ENCODE peak calls at places on chromosomes 4 and X, in eight cellular contexts. One of them, this sample, is unnamed.
A peak's percentile ranks its signal among the peaks of the same experiment; 100 is the strongest.

GRCh38 chrX:10519278-10519677 is 101.1 kb downstream of the MID1 start:
- DNase-seq in upper lobe of left lung: no peak
- DNase-seq in sigmoid colon: no peak
- DNase-seq in CD4-positive, alpha-beta T cell: no peak
- DNase-seq in psoas muscle: no peak
- DNase-seq in fibroblast of lung: no peak
- DNase-seq in lung: no peak
- DNase-seq in left ventricle myocardium inferior: no peak
- DNase-seq in this sample: no peak

GRCh38 chrX:130895299-130895698 is 7.7 kb downstream of the ENOX2 start:
- DNase-seq in fibroblast of lung: no peak
- DNase-seq in upper lobe of left lung: no peak
- DNase-seq in left ventricle myocardium inferior: no peak
- DNase-seq in psoas muscle: no peak
- DNase-seq in CD4-positive, alpha-beta T cell: no peak
- DNase-seq in sigmoid colon: no peak
- DNase-seq in lung: no peak
- DNase-seq in this sample: no peak

GRCh38 chr4:186118582-186118981 is 14.1 kb downstream of the FAM149A start:
- DNase-seq in left ventricle myocardium inferior: no peak
- DNase-seq in upper lobe of left lung: no peak
- DNase-seq in psoas muscle: no peak
- DNase-seq in sigmoid colon: no peak
- DNase-seq in fibroblast of lung: no peak
- DNase-seq in lung: no peak
- DNase-seq in CD4-positive, alpha-beta T cell: no peak
- DNase-seq in this sample: no peak

GRCh38 chrX:78945186-78945912 is at the start of gene P2RY10:
- DNase-seq in CD4-positive, alpha-beta T cell: peak; percentile 16
- DNase-seq in lung: no peak
- DNase-seq in left ventricle myocardium inferior: no peak
- DNase-seq in upper lobe of left lung: no peak
- DNase-seq in sigmoid colon: no peak
- DNase-seq in fibroblast of lung: no peak
- DNase-seq in psoas muscle: no peak
- DNase-seq in this sample: no peak

GRCh38 chrX:134570899-134571298 is 87.4 kb downstream of the PLAC1 start:
- DNase-seq in fibroblast of lung: no peak
- DNase-seq in lung: no peak
- DNase-seq in left ventricle myocardium inferior: no peak
- DNase-seq in psoas muscle: no peak
- DNase-seq in CD4-positive, alpha-beta T cell: no peak
- DNase-seq in sigmoid colon: no peak
- DNase-seq in upper lobe of left lung: no peak
- DNase-seq in this sample: no peak

GRCh38 chrX:10072786-10073568 is 83.8 kb upstream of the CLCN4 start:
- DNase-seq in psoas muscle: no peak
- DNase-seq in upper lobe of left lung: no peak
- DNase-seq in left ventricle myocardium inferior: no peak
- DNase-seq in sigmoid colon: no peak
- DNase-seq in lung: no peak
- DNase-seq in fibroblast of lung: no peak
- DNase-seq in CD4-positive, alpha-beta T cell: no peak
- DNase-seq in this sample: no peak

GRCh38 chr4:159002950-159003349 is 99.9 kb upstream of the RAPGEF2 start:
- DNase-seq in CD4-positive, alpha-beta T cell: no peak
- DNase-seq in psoas muscle: no peak
- DNase-seq in upper lobe of left lung: no peak
- DNase-seq in lung: no peak
- DNase-seq in left ventricle myocardium inferior: no peak
- DNase-seq in fibroblast of lung: peak; percentile 76
- DNase-seq in sigmoid colon: no peak
- DNase-seq in this sample: no peak

GRCh38 chr4:116070283-116070682 is 956.9 kb upstream of the NDST4 start:
- DNase-seq in CD4-positive, alpha-beta T cell: no peak
- DNase-seq in left ventricle myocardium inferior: no peak
- DNase-seq in lung: no peak
- DNase-seq in upper lobe of left lung: no peak
- DNase-seq in psoas muscle: no peak
- DNase-seq in sigmoid colon: no peak
- DNase-seq in fibroblast of lung: peak; percentile 20
- DNase-seq in this sample: no peak

GRCh38 chr4:141391771-141392170 is 171.1 kb downstream of the ZNF330 start:
- DNase-seq in lung: no peak
- DNase-seq in fibroblast of lung: peak; percentile 72
- DNase-seq in CD4-positive, alpha-beta T cell: no peak
- DNase-seq in sigmoid colon: no peak
- DNase-seq in left ventricle myocardium inferior: no peak
- DNase-seq in psoas muscle: no peak
- DNase-seq in upper lobe of left lung: no peak
- DNase-seq in this sample: no peak

GRCh38 chr4:187175197-187175596 is 451.5 kb upstream of the FAT1 start:
- DNase-seq in psoas muscle: no peak
- DNase-seq in lung: no peak
- DNase-seq in fibroblast of lung: no peak
- DNase-seq in upper lobe of left lung: no peak
- DNase-seq in CD4-positive, alpha-beta T cell: no peak
- DNase-seq in left ventricle myocardium inferior: no peak
- DNase-seq in sigmoid colon: no peak
- DNase-seq in this sample: no peak

GRCh38 chr4:137610960-137611359 is 78.7 kb upstream of the PCDH18 start:
- DNase-seq in CD4-positive, alpha-beta T cell: no peak
- DNase-seq in left ventricle myocardium inferior: no peak
- DNase-seq in psoas muscle: no peak
- DNase-seq in fibroblast of lung: peak; percentile 9
- DNase-seq in sigmoid colon: no peak
- DNase-seq in lung: no peak
- DNase-seq in upper lobe of left lung: no peak
- DNase-seq in this sample: no peak

GRCh38 chrX:17860811-17861495 is at the start of gene RAI2:
- DNase-seq in left ventricle myocardium inferior: peak; percentile 35
- DNase-seq in fibroblast of lung: no peak
- DNase-seq in psoas muscle: peak; percentile 30
- DNase-seq in upper lobe of left lung: peak; percentile 31
- DNase-seq in sigmoid colon: peak; percentile 72
- DNase-seq in CD4-positive, alpha-beta T cell: peak; percentile 44
- DNase-seq in lung: peak; percentile 52
- DNase-seq in this sample: no peak

GRCh38 chrX:8048466-8048865 is 121.3 kb upstream of the PNPLA4 start:
- DNase-seq in left ventricle myocardium inferior: no peak
- DNase-seq in sigmoid colon: no peak
- DNase-seq in lung: no peak
- DNase-seq in fibroblast of lung: no peak
- DNase-seq in upper lobe of left lung: no peak
- DNase-seq in CD4-positive, alpha-beta T cell: no peak
- DNase-seq in psoas muscle: no peak
- DNase-seq in this sample: no peak

GRCh38 chrX:153400146-153401132 is 711 bp downstream of the PNMA6E start:
- DNase-seq in lung: no peak
- DNase-seq in fibroblast of lung: no peak
- DNase-seq in CD4-positive, alpha-beta T cell: peak; percentile 45
- DNase-seq in sigmoid colon: no peak
- DNase-seq in psoas muscle: peak; percentile 47
- DNase-seq in upper lobe of left lung: peak; percentile 36
- DNase-seq in left ventricle myocardium inferior: no peak
- DNase-seq in this sample: no peak
- H3K27me3 ChIP-seq in lung: peaks cover 5% of the 10 kb centered on the region
- H3K27me3 ChIP-seq in fibroblast of lung: no peaks in the 10 kb centered on the region
- H3K27me3 ChIP-seq in CD4-positive, alpha-beta T cell: no peaks in the 10 kb centered on the region
- H3K27me3 ChIP-seq in sigmoid colon: no peaks in the 10 kb centered on the region
- H3K27me3 ChIP-seq in psoas muscle: no peaks in the 10 kb centered on the region
- H3K27me3 ChIP-seq in upper lobe of left lung: no peaks in the 10 kb centered on the region
- H3K27me3 ChIP-seq in left ventricle myocardium inferior: no peaks in the 10 kb centered on the region
- H3K27me3 ChIP-seq in this sample: peaks cover 2% of the 10 kb centered on the region

GRCh38 chr4:184506527-184507121 is 32.3 kb upstream of the IRF2 start:
- DNase-seq in psoas muscle: no peak
- DNase-seq in CD4-positive, alpha-beta T cell: peak; percentile 7
- DNase-seq in upper lobe of left lung: peak; percentile 36
- DNase-seq in left ventricle myocardium inferior: no peak
- DNase-seq in lung: no peak
- DNase-seq in sigmoid colon: no peak
- DNase-seq in fibroblast of lung: no peak
- DNase-seq in this sample: no peak
- TF ChIP-seq CTCF in psoas muscle: peak; percentile 28
- TF ChIP-seq CTCF in CD4-positive, alpha-beta T cell: peak; percentile 33
- TF ChIP-seq CTCF in upper lobe of left lung: no peak
- TF ChIP-seq CTCF in left ventricle myocardium inferior: no peak
- TF ChIP-seq CTCF in lung: no peak
- TF ChIP-seq CTCF in sigmoid colon: no peak
- TF ChIP-seq CTCF in fibroblast of lung: peak; percentile 9
- TF ChIP-seq CTCF in this sample: peak; percentile 11

GRCh38 chr4:16897351-16897750 is 1.1 kb downstream of the LDB2 start:
- DNase-seq in sigmoid colon: no peak
- DNase-seq in CD4-positive, alpha-beta T cell: no peak
- DNase-seq in lung: no peak
- DNase-seq in fibroblast of lung: peak; percentile 32
- DNase-seq in psoas muscle: no peak
- DNase-seq in upper lobe of left lung: no peak
- DNase-seq in left ventricle myocardium inferior: no peak
- DNase-seq in this sample: no peak

GRCh38 chr4:16894406-16894805 is 4.0 kb downstream of the LDB2 start:
- DNase-seq in CD4-positive, alpha-beta T cell: no peak
- DNase-seq in upper lobe of left lung: no peak
- DNase-seq in lung: no peak
- DNase-seq in left ventricle myocardium inferior: no peak
- DNase-seq in psoas muscle: no peak
- DNase-seq in fibroblast of lung: peak; percentile 76
- DNase-seq in sigmoid colon: no peak
- DNase-seq in this sample: no peak

GRCh38 chr4:16900325-16900724 is 1.9 kb upstream of the LDB2 start:
- DNase-seq in left ventricle myocardium inferior: no peak
- DNase-seq in upper lobe of left lung: no peak
- DNase-seq in lung: no peak
- DNase-seq in CD4-positive, alpha-beta T cell: no peak
- DNase-seq in sigmoid colon: no peak
- DNase-seq in fibroblast of lung: no peak
- DNase-seq in psoas muscle: no peak
- DNase-seq in this sample: no peak

GRCh38 chr4:16896871-16897270 is 1.6 kb downstream of the LDB2 start:
- DNase-seq in upper lobe of left lung: no peak
- DNase-seq in sigmoid colon: no peak
- DNase-seq in CD4-positive, alpha-beta T cell: no peak
- DNase-seq in lung: no peak
- DNase-seq in psoas muscle: no peak
- DNase-seq in fibroblast of lung: peak; percentile 79
- DNase-seq in left ventricle myocardium inferior: no peak
- DNase-seq in this sample: no peak

GRCh38 chr4:16897991-16898827 is at the start of gene LDB2:
- DNase-seq in sigmoid colon: peak; percentile 88
- DNase-seq in left ventricle myocardium inferior: peak; percentile 75
- DNase-seq in CD4-positive, alpha-beta T cell: no peak
- DNase-seq in upper lobe of left lung: no peak
- DNase-seq in fibroblast of lung: peak; percentile 92
- DNase-seq in lung: peak; percentile 37
- DNase-seq in psoas muscle: peak; percentile 39
- DNase-seq in this sample: no peak
- H3K27ac ChIP-seq in sigmoid colon: peak within 1 kb of the TSS; percentile 77
- H3K27ac ChIP-seq in left ventricle myocardium inferior: peak within 1 kb of the TSS; percentile 85
- H3K27ac ChIP-seq in CD4-positive, alpha-beta T cell: no peak within 1 kb of the TSS
- H3K27ac ChIP-seq in upper lobe of left lung: peak within 1 kb of the TSS; percentile 57
- H3K27ac ChIP-seq in fibroblast of lung: peak within 1 kb of the TSS; percentile 75
- H3K27ac ChIP-seq in lung: peak within 1 kb of the TSS; percentile 66
- H3K27ac ChIP-seq in psoas muscle: peak within 1 kb of the TSS; percentile 55
- H3K27ac ChIP-seq in this sample: no peak within 1 kb of the TSS

GRCh38 chr4:3766791-3767561 is 791 bp downstream of the ADRA2C start:
- DNase-seq in lung: no peak
- DNase-seq in CD4-positive, alpha-beta T cell: no peak
- DNase-seq in upper lobe of left lung: no peak
- DNase-seq in sigmoid colon: no peak
- DNase-seq in fibroblast of lung: peak; percentile 7
- DNase-seq in psoas muscle: no peak
- DNase-seq in left ventricle myocardium inferior: no peak
- DNase-seq in this sample: no peak
- H3K27me3 ChIP-seq in lung: peaks cover 12% of the 10 kb centered on the region
- H3K27me3 ChIP-seq in CD4-positive, alpha-beta T cell: peaks cover 36% of the 10 kb centered on the region
- H3K27me3 ChIP-seq in upper lobe of left lung: no peaks in the 10 kb centered on the region
- H3K27me3 ChIP-seq in sigmoid colon: peaks cover 53% of the 10 kb centered on the region
- H3K27me3 ChIP-seq in fibroblast of lung: peaks cover 13% of the 10 kb centered on the region
- H3K27me3 ChIP-seq in psoas muscle: no peaks in the 10 kb centered on the region
- H3K27me3 ChIP-seq in left ventricle myocardium inferior: peaks cover 79% of the 10 kb centered on the region
- H3K27me3 ChIP-seq in this sample: no peaks in the 10 kb centered on the region

DNA sequence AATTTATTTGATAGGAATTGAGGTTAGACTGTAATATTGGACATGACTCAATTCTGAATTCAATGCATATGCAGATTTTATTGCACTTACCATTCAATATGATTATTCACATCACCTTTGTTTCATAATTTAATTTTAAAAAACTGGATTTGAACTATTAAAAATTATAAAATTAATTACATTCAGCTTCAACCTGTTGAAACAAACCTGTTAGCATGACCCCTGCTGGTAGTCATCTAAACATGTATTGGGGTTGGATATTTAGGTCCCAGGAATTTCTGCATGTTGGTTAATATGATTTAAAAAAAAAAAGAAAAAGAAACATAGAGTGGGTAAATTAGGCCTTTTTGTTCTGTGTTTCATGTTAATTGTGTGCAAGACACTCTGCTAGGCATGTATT is 85.9 kb downstream of the ARSJ start:
- DNase-seq in psoas muscle: no peak
- DNase-seq in lung: no peak
- DNase-seq in left ventricle myocardium inferior: no peak
- DNase-seq in upper lobe of left lung: no peak
- DNase-seq in sigmoid colon: no peak
- DNase-seq in fibroblast of lung: no peak
- DNase-seq in CD4-positive, alpha-beta T cell: no peak
- DNase-seq in this sample: no peak
- TF ChIP-seq CTCF in psoas muscle: no peak
- TF ChIP-seq CTCF in lung: no peak
- TF ChIP-seq CTCF in left ventricle myocardium inferior: peak; percentile 54
- TF ChIP-seq CTCF in upper lobe of left lung: no peak
- TF ChIP-seq CTCF in sigmoid colon: no peak
- TF ChIP-seq CTCF in fibroblast of lung: peak; percentile 30
- TF ChIP-seq CTCF in CD4-positive, alpha-beta T cell: peak; percentile 42
- TF ChIP-seq CTCF in this sample: peak; percentile 21

DNA sequence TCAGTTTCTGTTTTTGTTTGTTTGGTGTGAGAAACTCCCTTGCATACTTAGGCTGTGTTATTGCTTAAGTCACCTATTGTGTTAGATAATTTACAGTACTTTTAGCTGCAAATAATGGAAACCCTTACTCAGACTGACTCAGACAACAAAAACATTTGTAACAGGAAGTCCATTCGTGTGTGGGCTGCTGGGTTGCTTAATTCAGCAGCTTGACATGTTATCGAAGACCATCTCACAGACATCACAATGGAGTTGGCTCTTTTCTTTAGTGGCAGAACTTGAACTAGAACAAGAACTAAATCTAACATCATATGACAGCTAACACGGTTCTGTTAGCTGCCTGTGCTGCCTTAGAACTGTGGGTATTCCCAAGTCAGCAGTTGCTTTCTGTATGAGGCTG is 9.9 kb upstream of the GABRE start:
- DNase-seq in psoas muscle: peak; percentile 17
- DNase-seq in left ventricle myocardium inferior: no peak
- DNase-seq in lung: no peak
- DNase-seq in upper lobe of left lung: no peak
- DNase-seq in fibroblast of lung: peak; percentile 94
- DNase-seq in sigmoid colon: no peak
- DNase-seq in CD4-positive, alpha-beta T cell: no peak
- DNase-seq in this sample: peak; percentile 27
- H3K27ac ChIP-seq in psoas muscle: no peak overlapping the region
- H3K27ac ChIP-seq in left ventricle myocardium inferior: peak overlapping the region; percentile 23
- H3K27ac ChIP-seq in lung: peak overlapping the region; percentile 4
- H3K27ac ChIP-seq in upper lobe of left lung: no peak overlapping the region
- H3K27ac ChIP-seq in fibroblast of lung: no peak overlapping the region
- H3K27ac ChIP-seq in sigmoid colon: no peak overlapping the region
- H3K27ac ChIP-seq in CD4-positive, alpha-beta T cell: no peak overlapping the region
- H3K27ac ChIP-seq in this sample: no peak overlapping the region

GRCh38 chr4:75892508-75892907 is 9.7 kb downstream of the PPEF2 start:
- DNase-seq in left ventricle myocardium inferior: no peak
- DNase-seq in lung: no peak
- DNase-seq in CD4-positive, alpha-beta T cell: no peak
- DNase-seq in upper lobe of left lung: no peak
- DNase-seq in fibroblast of lung: no peak
- DNase-seq in psoas muscle: no peak
- DNase-seq in sigmoid colon: no peak
- DNase-seq in this sample: no peak
- H3K27me3 ChIP-seq in left ventricle myocardium inferior: peaks cover 37% of the 10 kb centered on the region
- H3K27me3 ChIP-seq in lung: no peaks in the 10 kb centered on the region
- H3K27me3 ChIP-seq in CD4-positive, alpha-beta T cell: no peaks in the 10 kb centered on the region
- H3K27me3 ChIP-seq in upper lobe of left lung: no peaks in the 10 kb centered on the region
- H3K27me3 ChIP-seq in fibroblast of lung: peaks cover 4% of the 10 kb centered on the region
- H3K27me3 ChIP-seq in psoas muscle: no peaks in the 10 kb centered on the region
- H3K27me3 ChIP-seq in sigmoid colon: no peaks in the 10 kb centered on the region
- H3K27me3 ChIP-seq in this sample: no peaks in the 10 kb centered on the region

This sample was measured in Panc1.